ENCODE peak calls at places on chromosomes 12 and 14, in seven cellular contexts. C is hippocampal formation, E is B cell, J is bronchial epithelial cell, R is putamen, T is neural progenitor cell, O is lower leg skin. A is an unnamed sample.
A peak's percentile ranks its signal among the peaks of the same experiment; 100 is the strongest.

GRCh38 chr14:106094654-106095189 is 568.3 kb downstream of the TMEM121 start:
- DNase-seq in C (no peak), E (peak; percentile 55), J (no peak), R (no peak), T (peak; percentile 7), O (no peak), A (no peak)

GRCh38 chr12:92065018-92065499 is 80.6 kb downstream of the BTG1 start:
- DNase-seq in C (peak; percentile 19), E (peak; percentile 50), J (peak; percentile 75), R (peak; percentile 54), T (no peak), O (peak; percentile 59), A (no peak)

GRCh38 chr12:104494137-104494815 is 37.5 kb downstream of the CHST11 start:
- DNase-seq in C (no peak), E (no peak), J (peak; percentile 37), R (peak; percentile 80), T (no peak), O (no peak), A (no peak)

GRCh38 chr14:47526591-47527244 is 148.7 kb downstream of the MDGA2 start:
- DNase-seq in C (no peak), E (no peak), J (no peak), R (no peak), T (no peak), O (no peak), A (no peak)

GRCh38 chr14:35403085-35403396 is 1.5 kb downstream of the NFKBIA start:
- DNase-seq in C (no peak), E (no peak), J (peak; percentile 71), R (no peak), T (no peak), O (peak; percentile 46), A (no peak)

GRCh38 chr12:63238892-63239291 is 87.9 kb upstream of the AVPR1A start:
- DNase-seq in C (no peak), E (no peak), J (no peak), R (no peak), T (no peak), O (no peak), A (no peak)

GRCh38 chr12:45125997-45126396 is 75.1 kb upstream of the DBX2 start:
- DNase-seq in C (no peak), E (no peak), J (peak; percentile 92), R (no peak), T (no peak), O (no peak), A (no peak)

GRCh38 chr14:28751467-28752058 is 15.0 kb upstream of the FOXG1 start:
- DNase-seq in C (peak; percentile 34), E (no peak), J (peak; percentile 69), R (no peak), T (peak; percentile 85), O (no peak), A (no peak)

GRCh38 chr14:86654558-86655184 is 1124.7 kb downstream of the FLRT2 start:
- DNase-seq in C (no peak), E (peak; percentile 30), J (peak; percentile 13), R (no peak), T (peak; percentile 81), O (no peak), A (no peak)

GRCh38 chr14:80350707-80351106 is 139.4 kb upstream of the DIO2 start:
- DNase-seq in C (no peak), E (no peak), J (peak; percentile 22), R (no peak), T (no peak), O (no peak), A (no peak)

GRCh38 chr12:30515351-30515750 is 180.3 kb downstream of the IPO8 start:
- DNase-seq in C (no peak), E (no peak), J (no peak), R (peak; percentile 7), T (peak; percentile 55), O (no peak), A (no peak)

GRCh38 chr12:113050808-113051207 is 5.7 kb upstream of the DTX1 start:
- DNase-seq in C (no peak), E (peak; percentile 74), J (no peak), R (no peak), T (no peak), O (no peak), A (no peak)

GRCh38 chr12:57166971-57167371 is 19.6 kb upstream of the LRP1-AS start:
- DNase-seq in C (no peak), E (no peak), J (peak; percentile 96), R (no peak), T (no peak), O (no peak), A (no peak)

GRCh38 chr12:132147423-132148367 is 3.4 kb downstream of the NOC4L start:
- DNase-seq in C (no peak), E (no peak), J (no peak), R (no peak), T (no peak), O (no peak), A (no peak)

GRCh38 chr12:55718650-55719275 is 1.4 kb upstream of the RDH5 start:
- DNase-seq in C (no peak), E (no peak), J (no peak), R (no peak), T (no peak), O (no peak), A (no peak)

GRCh38 chr12:65765436-65765813 is 58.9 kb upstream of the HMGA2 start:
- DNase-seq in C (no peak), E (no peak), J (peak; percentile 98), R (no peak), T (no peak), O (no peak), A (no peak)

GRCh38 chr12:96989916-96990315 is 82.9 kb downstream of the NEDD1 start:
- DNase-seq in C (no peak), E (peak; percentile 3), J (peak; percentile 42), R (no peak), T (peak; percentile 80), O (no peak), A (no peak)

GRCh38 chr14:65414961-65415589 is 2.5 kb downstream of the FUT8 start:
- DNase-seq in C (no peak), E (peak; percentile 48), J (peak; percentile 37), R (peak; percentile 34), T (peak; percentile 37), O (no peak), A (no peak)

GRCh38 chr12:124675881-124676688 is 108.7 kb upstream of the NCOR2 start:
- DNase-seq in C (no peak), E (no peak), J (no peak), R (no peak), T (no peak), O (no peak), A (no peak)

GRCh38 chr12:119061208-119061796 is 80.0 kb downstream of the SRRM4 start:
- DNase-seq in C (no peak), E (peak; percentile 4), J (peak; percentile 41), R (no peak), T (peak; percentile 89), O (peak; percentile 14), A (no peak)

GRCh38 chr14:102403028-102403427 is 40.3 kb downstream of the TECPR2 start:
- DNase-seq in C (no peak), E (no peak), J (no peak), R (no peak), T (no peak), O (no peak), A (no peak)

GRCh38 chr12:3697311-3697870 is 55.5 kb downstream of the CRACR2A start:
- DNase-seq in C (no peak), E (no peak), J (no peak), R (no peak), T (no peak), O (no peak), A (no peak)

GRCh38 chr12:66301944-66302826 is at the start of gene HELB:
- DNase-seq in C (peak; percentile 89), E (peak; percentile 93), J (peak; percentile 96), R (peak; percentile 95), T (peak; percentile 99), O (peak; percentile 97), A (peak; percentile 46)

GRCh38 chr12:6925543-6926279 is 2.0 kb upstream of the ATN1 start:
- DNase-seq in C (peak; percentile 64), E (no peak), J (peak; percentile 87), R (peak; percentile 61), T (peak; percentile 77), O (peak; percentile 82), A (no peak)

GRCh38 chr14:103008768-103009342 is 48.5 kb downstream of the CDC42BPB start:
- DNase-seq in C (no peak), E (no peak), J (peak; percentile 24), R (no peak), T (no peak), O (no peak), A (no peak)

GRCh38 chr14:101412741-101413140 is 148.6 kb upstream of the DIO3 start:
- DNase-seq in C (no peak), E (no peak), J (peak; percentile 39), R (no peak), T (no peak), O (no peak), A (no peak)

GRCh38 chr12:40375076-40375475 is 150.3 kb downstream of the LRRK2 start:
- DNase-seq in C (no peak), E (peak; percentile 3), J (peak; percentile 12), R (no peak), T (no peak), O (no peak), A (no peak)

GRCh38 chr12:26833692-26834168 is 736 bp upstream of the ITPR2 start:
- DNase-seq in C (no peak), E (peak; percentile 63), J (no peak), R (no peak), T (peak; percentile 81), O (peak; percentile 30), A (no peak)

GRCh38 chr12:9332564-9332963 is 124.4 kb upstream of the PZP start:
- DNase-seq in C (no peak), E (no peak), J (no peak), R (no peak), T (no peak), O (no peak), A (no peak)

GRCh38 chr14:94903338-94903737 is 133.4 kb upstream of the GSC start:
- DNase-seq in C (no peak), E (no peak), J (no peak), R (no peak), T (no peak), O (no peak), A (no peak)

GRCh38 chr12:131950182-131950913 is 606 bp downstream of the EP400 start:
- DNase-seq in C (no peak), E (peak; percentile 48), J (no peak), R (no peak), T (peak; percentile 65), O (no peak), A (no peak)

GRCh38 chr14:102590667-102591099 is 1.8 kb upstream of the RCOR1 start:
- DNase-seq in C (no peak), E (peak; percentile 35), J (peak; percentile 59), R (no peak), T (peak; percentile 49), O (no peak), A (no peak)

GRCh38 chr12:91381309-91381804 is 198.7 kb upstream of the DCN start:
- DNase-seq in C (peak; percentile 83), E (peak; percentile 42), J (peak; percentile 78), R (peak; percentile 93), T (peak; percentile 89), O (peak; percentile 65), A (no peak)

GRCh38 chr14:29518335-29518734 is 409.3 kb downstream of the PRKD1 start:
- DNase-seq in C (no peak), E (no peak), J (peak; percentile 7), R (peak; percentile 17), T (no peak), O (no peak), A (no peak)

GRCh38 chr12:124727244-124727673 is 136.4 kb downstream of the SCARB1 start:
- DNase-seq in C (peak; percentile 48), E (peak; percentile 21), J (no peak), R (peak; percentile 42), T (no peak), O (peak; percentile 80), A (no peak)

A was measured in D721Med.